ENCODE peak calls at places on chromosomes 16 and 17, in six cellular contexts. S is mesenchymal stem cell, P is neuronal stem cell, F is H9, V is H1, R is trophoblast cell. J is an unnamed sample.

GRCh38 chr16:79599837-79600635 is 501 bp downstream of the MAF start:
- DNase-seq in S (peak; percentile 65), P (peak; percentile 77), F (peak; percentile 67), V (no peak), R (peak; percentile 53), J (no peak)

GRCh38 chr17:80886641-80887573 is 104.7 kb upstream of the CHMP6 start:
- DNase-seq in S (no peak), P (no peak), F (no peak), V (no peak), R (no peak), J (no peak)

GRCh38 chr16:47069841-47070584 is 73.7 kb downstream of the NETO2 start:
- DNase-seq in S (no peak), P (no peak), F (no peak), V (no peak), R (no peak), J (no peak)

GRCh38 chr17:4631836-4632582 is 9.5 kb downstream of the ALOX15 start:
- DNase-seq in S (peak; percentile 5), P (no peak), F (peak; percentile 80), V (peak; percentile 57), R (no peak), J (peak; percentile 47)

GRCh38 chr17:30551666-30552339 is 74.6 kb downstream of the GOSR1 start:
- DNase-seq in S (no peak), P (no peak), F (peak; percentile 62), V (no peak), R (peak; percentile 82), J (no peak)

GRCh38 chr17:58968662-58969061 is 138.0 kb downstream of the TRIM37 start:
- DNase-seq in S (no peak), P (no peak), F (no peak), V (no peak), R (no peak), J (peak; percentile 12)

GRCh38 chr17:7989781-7990655 is 12.4 kb upstream of the GUCY2D start:
- DNase-seq in S (peak; percentile 66), P (peak; percentile 82), F (peak; percentile 96), V (peak; percentile 83), R (peak; percentile 96), J (peak; percentile 44)

GRCh38 chr17:8244768-8245167 is 3.1 kb downstream of the CTC1 start:
- DNase-seq in S (no peak), P (no peak), F (no peak), V (no peak), R (no peak), J (no peak)

GRCh38 chr17:68909066-68909465 is 46.1 kb downstream of the ABCA8 start:
- DNase-seq in S (peak; percentile 98), P (no peak), F (no peak), V (no peak), R (peak; percentile 79), J (peak; percentile 93)

GRCh38 chr17:76276069-76276431 is 10.9 kb downstream of the UBALD2 start:
- DNase-seq in S (peak; percentile 43), P (no peak), F (no peak), V (no peak), R (no peak), J (no peak)

GRCh38 chr17:48025904-48026502 is 11.6 kb downstream of the COPZ2 start:
- DNase-seq in S (no peak), P (no peak), F (no peak), V (no peak), R (peak; percentile 95), J (no peak)

GRCh38 chr16:70253291-70254094 is 1.8 kb upstream of the EXOSC6 start:
- DNase-seq in S (peak; percentile 72), P (peak; percentile 20), F (peak; percentile 71), V (no peak), R (peak; percentile 55), J (peak; percentile 36)

GRCh38 chr17:77178586-77178985 is 37.8 kb downstream of the SEC14L1 start:
- DNase-seq in S (no peak), P (no peak), F (no peak), V (no peak), R (no peak), J (no peak)

GRCh38 chr17:41008811-41009210 is at the start of gene KRTAP3-1:
- DNase-seq in S (no peak), P (no peak), F (peak; percentile 48), V (no peak), R (no peak), J (no peak)
- H4K91ac ChIP-seq in S (no peak within 1 kb of the TSS), P (no peak within 1 kb of the TSS), F (no peak within 1 kb of the TSS), V (no peak within 1 kb of the TSS), R (no peak within 1 kb of the TSS), J (no peak within 1 kb of the TSS)

DNA sequence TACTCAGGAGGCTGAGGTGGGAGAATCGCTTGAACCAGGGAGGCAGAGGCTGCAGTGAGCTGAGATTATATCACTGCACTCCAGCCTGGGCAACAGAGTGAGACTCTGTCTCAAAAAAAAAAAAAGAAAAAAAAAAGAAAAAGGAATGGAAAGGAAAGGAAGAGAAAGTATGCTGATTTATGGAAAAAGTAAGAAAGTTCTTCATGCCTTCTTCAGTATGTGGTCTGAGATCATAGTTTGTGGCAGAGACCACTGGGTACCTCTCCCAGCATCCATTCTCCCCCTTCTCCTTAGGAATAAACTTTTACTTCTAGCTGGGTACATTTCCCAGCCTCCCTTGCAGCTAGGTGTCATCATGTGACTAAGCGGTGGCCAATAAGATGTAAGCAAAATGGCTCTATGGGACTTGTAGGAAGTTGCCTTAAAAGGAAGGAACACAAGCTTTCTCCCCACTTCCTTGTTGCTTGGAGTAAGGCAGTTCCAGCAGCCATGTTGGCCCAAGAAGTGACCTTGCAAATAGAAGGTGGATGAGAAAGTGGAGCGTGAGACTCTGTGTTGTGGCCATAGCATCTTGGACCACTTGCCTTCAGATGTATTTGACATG is 26.1 kb upstream of the XPO6 start:
- DNase-seq in S (no peak), P (no peak), F (no peak), V (no peak), R (no peak), J (no peak)
- H3K9me3 ChIP-seq in S (peaks cover 7% of the 10 kb centered on the region), P (peaks cover 4% of the 10 kb centered on the region), F (no peaks in the 10 kb centered on the region), V (no peaks in the 10 kb centered on the region), R (peaks cover 3% of the 10 kb centered on the region), J (peaks cover 3% of the 10 kb centered on the region)

DNA sequence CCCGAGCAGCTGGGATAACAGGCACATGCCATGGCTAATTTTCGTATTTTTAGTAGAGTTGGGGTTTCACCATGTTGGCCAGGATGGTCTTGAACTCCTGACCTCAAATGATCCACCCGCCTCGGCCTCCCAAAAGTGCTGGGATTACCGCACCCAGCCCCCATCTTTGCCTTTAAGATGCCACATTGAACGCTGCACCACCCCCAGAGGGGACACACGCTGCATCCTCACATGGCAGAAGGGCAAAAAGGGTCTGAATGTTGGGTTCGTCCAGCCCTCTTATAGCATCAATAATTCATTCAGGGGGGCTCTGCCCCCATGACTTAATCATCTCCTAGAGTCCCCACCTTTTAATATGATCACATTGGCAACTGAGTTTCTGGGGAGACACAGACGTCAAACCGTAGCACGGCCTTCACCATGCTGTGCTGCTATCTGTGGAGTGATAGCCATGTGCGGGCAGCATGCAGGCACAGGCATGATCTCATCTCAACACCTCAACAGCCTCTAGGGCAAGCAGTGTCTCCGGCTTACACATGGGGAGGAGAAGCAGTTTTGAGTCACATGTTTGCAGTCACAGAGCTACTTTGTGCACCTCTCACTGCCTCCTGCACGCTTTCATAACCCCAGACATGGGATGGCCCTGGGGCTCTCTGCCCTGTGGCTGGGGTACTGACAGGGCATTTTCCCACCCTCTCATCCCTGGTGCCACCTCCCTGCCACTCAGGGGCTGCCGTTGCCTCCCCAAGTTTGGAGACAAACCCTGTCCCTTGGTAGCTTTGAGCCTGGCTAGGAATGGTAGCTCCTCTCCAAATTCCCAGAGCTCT is 30.0 kb downstream of the IL21R start:
- DNase-seq in S (peak; percentile 6), P (no peak), F (peak; percentile 15), V (no peak), R (peak; percentile 88), J (peak; percentile 45)
- H4K91ac ChIP-seq in S (no peak overlapping the region), P (no peak overlapping the region), F (no peak overlapping the region), V (peak overlapping the region; percentile 27), R (no peak overlapping the region), J (peak overlapping the region; percentile 7)

GRCh38 chr16:81239722-81240121 is 1.2 kb downstream of the BCO1 start:
- DNase-seq in S (no peak), P (no peak), F (no peak), V (no peak), R (no peak), J (no peak)

GRCh38 chr16:81237942-81238295 is 570 bp upstream of the BCO1 start:
- DNase-seq in S (no peak), P (no peak), F (no peak), V (no peak), R (no peak), J (no peak)

GRCh38 chr16:81241706-81242105 is 3.2 kb downstream of the BCO1 start:
- DNase-seq in S (no peak), P (no peak), F (no peak), V (no peak), R (no peak), J (no peak)

GRCh38 chr16:81238296-81239011 is at the start of gene BCO1:
- DNase-seq in S (peak; percentile 82), P (peak; percentile 71), F (peak; percentile 39), V (no peak), R (no peak), J (peak; percentile 66)

GRCh38 chr16:81237282-81237681 is 1.2 kb upstream of the BCO1 start:
- DNase-seq in S (no peak), P (no peak), F (no peak), V (no peak), R (no peak), J (no peak)
- H3K9me3 ChIP-seq in S (no peaks in the 10 kb centered on the region), P (no peaks in the 10 kb centered on the region), F (no peaks in the 10 kb centered on the region), V (no peaks in the 10 kb centered on the region), R (peaks cover 2% of the 10 kb centered on the region), J (no peaks in the 10 kb centered on the region)